ENCODE peak calls at places on chromosomes 16 and 17, in eight cellular contexts. X is H1, H is GM23338, O is HL-60, M is Panc1, A is sigmoid colon, U is breast epithelium, N is suprapubic skin. E is an unnamed sample.

GRCh38 chr17:75182319-75182568 is 515 bp downstream of the SUMO2 start:
- DNase-seq in X (no peak), H (no peak), M (no peak), U (no peak), O (peak), A (no peak), N (peak), E (no peak)

GRCh38 chr17:58302171-58302918 is 21.6 kb upstream of the MPO start:
- DNase-seq in H (no peak), N (no peak), O (peak), X (no peak), U (no peak), A (peak), M (no peak), E (no peak)

GRCh38 chr17:39920218-39921210 is 2.1 kb upstream of the GSDMB start:
- DNase-seq in H (peak), O (no peak), U (no peak), X (no peak), M (no peak), N (no peak), A (no peak), E (no peak)

GRCh38 chr16:73215482-73216377 is 167.8 kb upstream of the ZFHX3 start:
- DNase-seq in X (no peak), U (no peak), O (no peak), H (no peak), N (no peak), A (no peak), M (no peak), E (no peak)

GRCh38 chr16:86761117-86761971 is 183.0 kb downstream of the FOXL1 start:
- DNase-seq in H (peak), X (no peak), M (peak), U (no peak), O (no peak), N (no peak), A (no peak), E (no peak)

GRCh38 chr17:16001498-16001897 is 1.9 kb downstream of the TTC19 start:
- DNase-seq in X (no peak), M (no peak), U (no peak), A (no peak), O (no peak), H (no peak), N (no peak), E (no peak)

GRCh38 chr16:84905965-84906460 is 86.2 kb downstream of the CRISPLD2 start:
- DNase-seq in A (no peak), N (no peak), M (no peak), O (no peak), H (no peak), X (no peak), U (no peak), E (no peak)

GRCh38 chr16:20326336-20326735 is 977 bp downstream of the GP2 start:
- DNase-seq in N (no peak), X (no peak), A (no peak), H (no peak), U (no peak), O (no peak), M (no peak), E (no peak)

GRCh38 chr17:3978421-3979275 is 14.4 kb upstream of the ATP2A3 start:
- DNase-seq in N (no peak), M (no peak), U (no peak), H (no peak), O (no peak), A (no peak), X (no peak), E (no peak)

GRCh38 chr16:78413651-78414050 is 314.2 kb downstream of the WWOX start:
- DNase-seq in M (no peak), U (no peak), X (no peak), H (no peak), A (no peak), N (no peak), O (no peak), E (no peak)

GRCh38 chr16:88727871-88728270 is 21.6 kb downstream of the CTU2 start:
- DNase-seq in X (no peak), H (no peak), A (no peak), N (no peak), M (no peak), O (no peak), U (no peak), E (no peak)

GRCh38 chr17:68296217-68297140 is 5.2 kb downstream of the ARSG start:
- DNase-seq in U (peak), H (peak), N (no peak), O (peak), M (no peak), A (no peak), X (no peak), E (no peak)

GRCh38 chr17:75352079-75352569 is 53.4 kb downstream of the GRB2 start:
- DNase-seq in M (no peak), X (no peak), H (peak), U (no peak), N (no peak), A (no peak), O (peak), E (no peak)

GRCh38 chr17:64788286-64789060 is 126.4 kb upstream of the SMURF2 start:
- DNase-seq in N (peak), U (peak), A (peak), H (no peak), O (no peak), X (no peak), M (no peak), E (no peak)

GRCh38 chr17:9308069-9308468 is 267.6 kb downstream of the STX8 start:
- DNase-seq in X (no peak), A (no peak), O (no peak), M (no peak), N (no peak), U (no peak), H (peak), E (no peak)

GRCh38 chr16:80274576-80275191 is 266.1 kb upstream of the DYNLRB2 start:
- DNase-seq in U (no peak), M (no peak), A (no peak), X (no peak), N (no peak), H (no peak), O (no peak), E (no peak)

GRCh38 chr16:48113471-48113870 is 42.3 kb downstream of the ABCC12 start:
- DNase-seq in H (peak), X (no peak), U (no peak), A (no peak), M (no peak), N (no peak), O (no peak), E (no peak)

DNA sequence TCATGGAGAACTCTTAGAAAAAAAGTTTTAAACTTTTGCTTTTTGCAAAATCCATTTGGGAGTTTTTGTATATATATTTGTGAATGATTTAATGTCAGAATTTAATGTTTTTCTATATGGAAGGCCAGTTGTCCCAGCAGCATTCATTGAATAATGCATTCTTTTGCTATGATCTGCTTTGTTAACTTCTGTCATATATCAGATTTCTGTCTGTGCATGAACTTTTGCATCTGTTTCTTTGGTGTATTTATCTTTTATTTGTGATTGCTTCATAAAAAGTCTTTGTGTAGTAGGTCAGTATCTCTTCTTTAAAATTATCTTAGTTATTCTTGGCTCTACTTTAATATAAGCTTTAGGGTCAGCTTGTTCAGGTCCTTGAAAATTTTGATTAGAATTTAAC is 84.2 kb downstream of the MAP2K4 start:
- DNase-seq in H (no peak), O (no peak), U (no peak), N (no peak), X (no peak), M (no peak), A (no peak), E (no peak)
- TF ChIP-seq POLR2AphosphoS5 in H (no peak), O (no peak), U (no peak), N (no peak), X (no peak), M (no peak), A (no peak), E (no peak)

DNA sequence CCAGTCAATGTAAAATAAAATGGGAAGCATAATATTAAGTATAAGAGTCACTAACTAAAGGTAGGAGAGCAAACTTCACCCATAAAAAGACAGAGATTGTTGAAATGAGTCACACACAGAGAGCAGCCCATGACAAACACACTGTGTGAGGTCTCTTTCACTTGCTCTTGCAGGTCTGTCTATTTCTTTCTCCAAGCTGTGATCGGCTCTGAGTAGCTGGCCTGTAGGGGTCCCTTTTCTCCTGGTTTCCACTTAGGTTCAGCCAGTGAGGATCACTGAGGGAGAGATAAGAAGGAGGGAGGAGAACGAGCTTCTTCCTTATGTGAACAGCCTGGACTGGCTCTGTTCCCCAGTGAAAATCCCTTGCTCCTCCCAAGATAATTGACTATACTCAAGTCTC is 133.7 kb upstream of the HS3ST3A1 start:
- DNase-seq in M (no peak), O (no peak), X (no peak), N (no peak), U (no peak), H (peak), A (no peak), E (no peak)
- TF ChIP-seq CTCF in M (no peak), O (no peak), X (no peak), N (no peak), U (no peak), H (peak), A (no peak), E (no peak)

GRCh38 chr17:38735161-38735997 is 5.2 kb downstream of the CISD3 start:
- DNase-seq in M (no peak), X (no peak), U (no peak), O (peak), H (peak), A (no peak), N (no peak), E (no peak)
- H3K4me3 ChIP-seq in M (no peak), X (no peak), U (no peak), O (no peak), H (no peak), A (no peak), N (no peak), E (no peak)

GRCh38 chr17:60809421-60809820 is 131.8 kb downstream of the BCAS3 start:
- DNase-seq in X (no peak), M (no peak), N (no peak), O (no peak), A (no peak), H (no peak), U (no peak), E (no peak)
- TF ChIP-seq POLR2AphosphoS5 in X (no peak), M (no peak), N (no peak), O (no peak), A (no peak), H (no peak), U (no peak), E (no peak)